ENCODE peak calls at places on chromosomes 4 and X, in six cellular contexts. E, T, Q, L, J and R are unnamed samples.

GRCh38 chrX:134520860-134521390 is 61.0 kb downstream of the HPRT1 start:
- DNase-seq in J (peak), Q (peak), L (peak), E (peak), T (peak), R (no peak)

GRCh38 chrX:22063284-22063683 is 31.2 kb downstream of the PHEX start:
- DNase-seq in E (no peak), J (no peak), L (no peak), T (no peak), Q (peak), R (no peak)

GRCh38 chrX:53071064-53071463 is 11.1 kb upstream of the TSPYL2 start:
- DNase-seq in Q (no peak), J (no peak), E (peak), L (no peak), T (no peak), R (no peak)

GRCh38 chr4:98996056-98996941 is 778 bp downstream of the METAP1 start:
- DNase-seq in T (peak), L (peak), E (peak), J (peak), Q (peak), R (peak)

GRCh38 chr4:38145741-38146140 is 185.5 kb downstream of the PTTG2 start:
- DNase-seq in Q (no peak), E (no peak), L (no peak), T (peak), J (peak), R (no peak)

GRCh38 chrX:9433596-9433995 is 31.3 kb upstream of the TBL1X start:
- DNase-seq in E (no peak), T (no peak), L (no peak), Q (no peak), J (peak), R (no peak)

GRCh38 chr4:18398661-18399060 is 377.1 kb upstream of the LCORL start:
- DNase-seq in L (peak), J (no peak), E (no peak), Q (no peak), T (no peak), R (no peak)

GRCh38 chr4:76147454-76148141 is 599 bp downstream of the NUP54 start:
- DNase-seq in J (peak), L (peak), Q (peak), E (peak), T (peak), R (peak)

GRCh38 chr4:3307891-3308575 is 15.2 kb downstream of the RGS12 start:
- DNase-seq in E (peak), J (no peak), L (no peak), T (no peak), Q (no peak), R (no peak)

GRCh38 chr4:24690436-24690835 is 104.9 kb upstream of the SOD3 start:
- DNase-seq in L (peak), Q (no peak), J (peak), E (no peak), T (no peak), R (no peak)

GRCh38 chrX:373641-374471 is 12.9 kb downstream of the PPP2R3B start:
- DNase-seq in L (peak), J (peak), E (peak), Q (peak), T (no peak), R (no peak)

GRCh38 chrX:140572724-140573123 is 67.9 kb upstream of the SOX3 start:
- DNase-seq in T (peak), L (peak), E (peak), Q (peak), J (peak), R (peak)

GRCh38 chrX:12319012-12319519 is 180.8 kb downstream of the FRMPD4 start:
- DNase-seq in T (no peak), J (peak), E (no peak), L (no peak), Q (no peak), R (no peak)

GRCh38 chr4:53064609-53065008 is 202.5 kb downstream of the RASL11B start:
- DNase-seq in Q (no peak), T (no peak), E (no peak), J (no peak), L (no peak), R (no peak)

GRCh38 chr4:52883707-52884669 is 21.9 kb downstream of the RASL11B start:
- DNase-seq in T (no peak), E (peak), Q (no peak), L (no peak), J (no peak), R (no peak)

GRCh38 chr4:53601251-53601764 is 10.0 kb upstream of the LNX1 start:
- DNase-seq in T (peak), J (no peak), L (peak), Q (peak), E (peak), R (no peak)

GRCh38 chr4:7255488-7255881 is 63.1 kb downstream of the SORCS2 start:
- DNase-seq in Q (no peak), T (no peak), E (no peak), L (no peak), J (no peak), R (no peak)

GRCh38 chr4:128244379-128244778 is 43.2 kb downstream of the PGRMC2 start:
- DNase-seq in Q (no peak), T (no peak), E (no peak), J (peak), L (no peak), R (no peak)

GRCh38 chrX:28586291-28586690 is 955 bp upstream of the IL1RAPL1 start:
- DNase-seq in Q (no peak), J (no peak), E (peak), T (no peak), L (peak), R (no peak)

GRCh38 chrX:13180807-13181206 is 136.4 kb upstream of the FAM9C start:
- DNase-seq in T (no peak), L (no peak), E (no peak), Q (no peak), J (peak), R (no peak)

GRCh38 chr4:24988776-24989175 is 42.0 kb downstream of the LGI2 start:
- DNase-seq in L (peak), E (peak), Q (peak), J (peak), T (no peak), R (no peak)

GRCh38 chr4:39539026-39539690 is 11.9 kb upstream of the UGDH start:
- DNase-seq in E (no peak), T (no peak), L (no peak), J (no peak), Q (no peak), R (no peak)

GRCh38 chrX:152871260-152871659 is 26.6 kb upstream of the ZNF185 start:
- DNase-seq in T (no peak), E (no peak), L (no peak), Q (no peak), J (no peak), R (no peak)

GRCh38 chrX:85114776-85115175 is 111.1 kb downstream of the APOOL start:
- DNase-seq in Q (no peak), J (no peak), T (no peak), L (peak), E (no peak), R (no peak)

GRCh38 chrX:24396930-24397277 is 36.5 kb downstream of the SUPT20HL1 start:
- DNase-seq in J (no peak), Q (no peak), L (no peak), E (no peak), T (no peak), R (no peak)

GRCh38 chr4:168070903-168071302 is 21.4 kb upstream of the ANXA10 start:
- DNase-seq in Q (no peak), L (no peak), E (no peak), T (no peak), J (no peak), R (no peak)

GRCh38 chr4:75251547-75251946 is 262.7 kb downstream of the RCHY1 start:
- DNase-seq in L (no peak), E (no peak), T (no peak), Q (peak), J (no peak), R (no peak)

GRCh38 chr4:173698557-173699262 is 168.7 kb upstream of the HAND2 start:
- DNase-seq in L (no peak), E (no peak), Q (no peak), T (peak), J (peak), R (no peak)

GRCh38 chr4:47484169-47484568 is 906 bp upstream of the ATP10D start:
- DNase-seq in L (no peak), E (no peak), T (no peak), Q (no peak), J (no peak), R (no peak)

GRCh38 chrX:45449982-45450381 is 249.3 kb upstream of the DIPK2B start:
- DNase-seq in L (no peak), T (no peak), J (peak), E (no peak), Q (no peak), R (no peak)

GRCh38 chrX:25083661-25084060 is 67.9 kb upstream of the ARX start:
- DNase-seq in J (no peak), L (no peak), E (no peak), Q (no peak), T (no peak), R (no peak)

GRCh38 chr4:189869236-189869635 is 71.4 kb upstream of the FRG1 start:
- DNase-seq in J (no peak), T (no peak), E (no peak), L (no peak), Q (no peak), R (no peak)

GRCh38 chrX:123215397-123216089 is 31.5 kb downstream of the GRIA3 start:
- DNase-seq in T (no peak), L (peak), Q (no peak), E (no peak), J (no peak), R (no peak)

GRCh38 chr4:185965456-185966384 is 103.2 kb upstream of the TLR3 start:
- DNase-seq in L (no peak), J (no peak), T (no peak), Q (peak), E (no peak), R (no peak)

GRCh38 chr4:102780476-102781144 is 19.8 kb upstream of the MANBA start:
- DNase-seq in J (no peak), L (no peak), E (no peak), Q (no peak), T (peak), R (no peak)

GRCh38 chr4:184282251-184282713 is 64.6 kb upstream of the ENPP6 start:
- DNase-seq in T (no peak), E (peak), Q (no peak), L (no peak), J (no peak), R (peak)

GRCh38 chrX:72468607-72469006 is 104.0 kb downstream of the HDAC8 start:
- DNase-seq in T (no peak), J (no peak), L (no peak), Q (no peak), E (no peak), R (no peak)
- TF ChIP-seq CTCF in T (no peak), J (no peak), L (no peak), Q (no peak), E (no peak), R (no peak)

GRCh38 chr4:82293304-82293703 is 80.5 kb downstream of the HNRNPD start:
- DNase-seq in L (no peak), J (no peak), T (no peak), Q (peak), E (no peak), R (no peak)

GRCh38 chr4:82284858-82285805 is 88.7 kb downstream of the HNRNPD start:
- DNase-seq in E (peak), T (peak), J (peak), Q (peak), L (peak), R (peak)

GRCh38 chr4:82282875-82283274 is 90.9 kb downstream of the HNRNPD start:
- DNase-seq in T (no peak), J (no peak), L (no peak), E (no peak), Q (no peak), R (no peak)

GRCh38 chr4:82284475-82284857 is 89.3 kb downstream of the HNRNPD start:
- DNase-seq in J (peak), Q (no peak), L (no peak), E (no peak), T (no peak), R (no peak)

DNA sequence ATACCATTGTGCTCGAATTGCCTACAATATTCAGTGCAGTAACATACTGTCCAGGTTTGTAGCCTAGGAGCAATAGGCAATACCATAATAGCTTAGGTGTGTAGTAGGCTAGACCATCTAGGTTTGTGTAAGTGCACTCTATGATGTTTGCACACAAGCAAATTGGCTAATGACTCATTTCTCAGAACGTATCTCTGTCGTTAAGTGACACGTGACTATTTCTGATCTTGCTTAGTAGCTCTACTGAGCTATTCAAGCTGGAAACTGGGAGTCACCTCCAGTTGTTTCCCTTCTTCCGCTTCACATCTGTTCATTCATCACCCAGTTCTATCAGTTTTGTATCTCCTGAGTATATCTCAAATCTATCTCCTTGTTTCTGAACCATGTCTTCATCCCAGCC is 86.1 kb downstream of the HNRNPD start:
- DNase-seq in E (no peak), T (no peak), J (no peak), L (no peak), Q (no peak), R (no peak)
- TF ChIP-seq CTCF in E (no peak), T (no peak), J (no peak), L (no peak), Q (no peak), R (no peak)

DNA sequence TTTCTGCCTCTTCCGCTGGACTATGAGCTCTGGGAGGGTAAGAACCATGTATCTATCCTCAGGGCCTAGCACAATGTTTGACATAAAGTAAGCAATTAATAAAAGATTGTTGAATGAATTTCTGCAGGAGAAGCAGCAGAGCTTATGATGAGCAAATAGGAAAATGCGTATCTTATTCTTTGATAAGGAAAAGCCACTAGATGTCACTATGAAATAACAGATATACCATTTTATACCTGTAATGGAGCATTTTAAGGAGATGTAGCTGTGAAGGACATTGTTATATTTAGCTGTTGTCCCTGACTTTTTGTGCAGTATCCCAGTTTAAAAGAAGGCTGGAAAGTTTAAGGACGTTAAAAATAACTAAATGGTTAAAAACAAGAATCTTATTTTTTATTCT is 147.2 kb upstream of the MBNL3 start:
- DNase-seq in L (peak), T (no peak), J (peak), Q (no peak), E (no peak), R (no peak)
- TF ChIP-seq CTCF in L (peak), T (no peak), J (peak), Q (no peak), E (peak), R (no peak)

DNA sequence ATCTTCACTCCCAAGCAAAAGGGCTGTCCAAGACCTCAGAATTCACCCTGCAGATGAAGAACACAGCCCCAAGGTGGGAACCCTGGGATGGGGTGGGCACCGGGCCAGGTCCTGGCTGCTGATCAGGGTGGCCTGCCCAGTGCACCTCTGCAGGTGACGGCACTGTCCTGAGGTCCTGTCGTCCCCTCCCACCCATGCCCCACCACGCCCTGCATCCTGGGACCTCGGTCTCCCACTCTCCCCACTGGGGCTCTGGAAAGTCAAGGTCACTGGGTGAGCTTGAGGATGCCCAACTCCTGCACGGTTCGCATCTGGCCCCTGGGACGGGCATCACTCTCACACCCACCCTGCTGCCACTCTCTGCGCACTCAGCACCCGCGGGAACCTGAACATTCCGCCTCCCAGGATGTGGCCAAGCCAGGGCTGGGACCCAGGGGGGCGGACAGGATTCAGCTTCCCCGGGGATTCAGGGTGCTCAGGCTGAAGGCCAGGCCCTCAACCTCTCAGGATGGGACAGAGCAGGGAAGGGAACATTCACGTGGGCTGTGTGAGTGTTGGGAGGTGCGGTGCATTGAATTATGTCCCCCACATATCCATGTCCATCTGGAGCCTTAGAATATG is 115.9 kb downstream of the CPZ start:
- DNase-seq in L (no peak), J (no peak), Q (no peak), E (peak), T (no peak), R (no peak)
- TF ChIP-seq CTCF in L (no peak), J (no peak), Q (no peak), E (no peak), T (no peak), R (no peak)

DNA sequence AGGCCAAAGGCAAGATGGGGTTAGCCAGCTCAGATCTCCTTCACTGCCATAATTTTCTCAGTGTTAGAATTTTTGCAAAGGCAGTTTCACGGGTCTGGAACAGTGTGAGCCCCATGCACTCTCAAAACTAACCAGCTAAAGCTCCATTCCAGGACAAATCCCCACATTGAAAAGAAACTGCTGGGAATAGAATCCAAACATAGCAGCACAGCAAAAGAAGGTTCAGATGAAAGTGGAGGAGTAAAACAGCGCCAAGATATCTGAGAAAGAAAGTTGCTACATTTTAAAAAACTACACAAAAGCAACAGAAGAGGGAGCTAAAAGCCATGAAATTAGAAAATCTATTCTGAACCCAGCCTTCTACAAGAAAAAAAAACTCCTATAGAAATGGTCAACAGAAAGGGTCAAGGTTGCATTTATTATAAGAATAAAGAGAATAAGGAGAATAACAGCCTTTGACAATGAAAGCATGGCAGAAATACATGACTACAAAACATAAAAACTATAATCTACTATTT is 39.6 kb upstream of the SLC7A3 start:
- DNase-seq in J (peak), E (no peak), T (no peak), L (peak), Q (peak), R (no peak)
- TF ChIP-seq CTCF in J (peak), E (peak), T (peak), L (peak), Q (no peak), R (peak)

GRCh38 chr4:10063544-10064300 is 42.4 kb upstream of the SLC2A9 start:
- DNase-seq in T (peak), L (peak), Q (no peak), E (peak), J (peak), R (no peak)
- TF ChIP-seq CTCF in T (peak), L (peak), Q (no peak), E (peak), J (peak), R (no peak)

GRCh38 chr4:36414248-36414647 is 132.8 kb downstream of the DTHD1 start:
- DNase-seq in T (no peak), L (no peak), J (no peak), E (no peak), Q (peak), R (no peak)
- TF ChIP-seq CTCF in T (peak), L (peak), J (no peak), E (peak), Q (peak), R (no peak)

GRCh38 chr4:1041147-1041935 is 29.9 kb downstream of the FGFRL1 start:
- DNase-seq in L (no peak), J (peak), Q (no peak), T (no peak), E (peak), R (no peak)

GRCh38 chr4:1043658-1044468 is 32.4 kb downstream of the FGFRL1 start:
- DNase-seq in J (peak), E (peak), L (peak), Q (no peak), T (peak), R (peak)

GRCh38 chr4:1043162-1043561 is 31.7 kb downstream of the FGFRL1 start:
- DNase-seq in J (no peak), E (no peak), T (no peak), L (no peak), Q (no peak), R (no peak)

GRCh38 chr4:1041936-1042330 is 30.5 kb downstream of the FGFRL1 start:
- DNase-seq in J (no peak), E (no peak), L (no peak), T (no peak), Q (no peak), R (no peak)

DNA sequence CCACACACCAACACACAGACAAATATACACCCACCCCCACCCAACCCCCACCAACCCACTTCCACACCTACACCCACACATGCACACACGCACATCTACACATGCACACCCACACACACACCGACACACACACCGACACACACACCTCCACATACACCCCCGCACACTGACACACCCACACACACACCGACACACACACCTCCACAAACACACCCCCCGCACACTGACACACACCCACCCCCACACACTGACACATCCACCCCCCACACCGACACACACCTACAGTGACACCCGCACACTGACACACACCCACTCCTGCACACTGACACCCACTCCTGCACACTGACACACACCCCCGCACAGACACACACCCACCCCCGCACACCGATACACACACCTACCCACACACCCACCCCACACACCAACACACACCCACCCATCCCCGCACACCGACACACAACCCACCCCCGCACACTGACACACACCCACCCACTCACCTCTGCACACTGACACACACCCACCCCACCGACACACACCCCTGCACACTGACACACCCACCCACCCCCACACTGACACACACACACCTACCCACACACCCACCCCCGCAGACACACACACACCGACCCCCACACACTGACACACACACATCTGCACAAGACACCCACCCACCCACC is 31.1 kb downstream of the FGFRL1 start:
- DNase-seq in J (no peak), L (no peak), Q (no peak), E (no peak), T (no peak), R (no peak)
- TF ChIP-seq CTCF in J (no peak), L (no peak), Q (no peak), E (no peak), T (no peak), R (no peak)